ENCODE peak calls at places on chromosomes 11 and 22, in five cellular contexts. B is K562, M is SK-N-SH, D is HCT116, H is H1. E is an unnamed sample.

GRCh38 chr22:27045103-27045940 is 387.9 kb downstream of the MIAT start:
- DNase-seq in B (no peak), M (no peak), D (no peak), H (no peak), E (peak)

GRCh38 chr22:24845036-24845918 is 39.3 kb downstream of the SGSM1 start:
- DNase-seq in H (no peak), B (no peak), D (no peak), M (no peak), E (no peak)

GRCh38 chr11:27934830-27935145 is 173.2 kb downstream of the KIF18A start:
- DNase-seq in D (peak), M (peak), B (no peak), H (no peak), E (peak)

GRCh38 chr22:38788417-38788816 is 5.5 kb downstream of the DNAL4 start:
- DNase-seq in B (no peak), D (no peak), M (peak), H (no peak), E (no peak)

GRCh38 chr11:88353835-88354496 is 16.4 kb upstream of the CTSC start:
- DNase-seq in H (no peak), D (no peak), M (no peak), B (no peak), E (no peak)

GRCh38 chr22:50318698-50319411 is 8.0 kb downstream of the DENND6B start:
- DNase-seq in D (no peak), H (no peak), B (peak), M (peak), E (no peak)

GRCh38 chr11:20397281-20397680 is 9.8 kb downstream of the PRMT3 start:
- DNase-seq in D (peak), M (peak), B (peak), H (no peak), E (peak)

GRCh38 chr11:44600739-44601416 is 35.4 kb downstream of the CD82 start:
- DNase-seq in B (no peak), D (no peak), H (no peak), M (no peak), E (no peak)

GRCh38 chr22:28075260-28075981 is 156.4 kb upstream of the PITPNB start:
- DNase-seq in H (no peak), D (no peak), B (no peak), M (no peak), E (no peak)

GRCh38 chr11:107009190-107009589 is 9.1 kb downstream of the GUCY1A2 start:
- DNase-seq in M (no peak), B (no peak), D (no peak), H (no peak), E (no peak)

GRCh38 chr11:101321222-101321621 is 191.6 kb upstream of the PGR start:
- DNase-seq in D (no peak), B (no peak), M (no peak), H (no peak), E (no peak)
- TF ChIP-seq JUND in D (no peak), B (no peak), M (no peak), H (no peak), E (no peak)

GRCh38 chr11:45982656-45983470 is 60.4 kb downstream of the LARGE2 start:
- DNase-seq in B (peak), M (peak), H (peak), D (peak), E (no peak)
- TF ChIP-seq JUND in B (peak), M (no peak), H (peak), D (no peak), E (no peak)

GRCh38 chr11:77873345-77873744 is 52.4 kb downstream of the AAMDC start:
- DNase-seq in B (no peak), H (no peak), D (no peak), M (no peak), E (no peak)

GRCh38 chr11:77871855-77872254 is 50.9 kb downstream of the AAMDC start:
- DNase-seq in D (no peak), M (no peak), H (no peak), B (no peak), E (no peak)

GRCh38 chr11:77879218-77879617 is 58.3 kb downstream of the AAMDC start:
- DNase-seq in H (no peak), M (no peak), D (no peak), B (no peak), E (no peak)

GRCh38 chr11:77876045-77876444 is 55.1 kb downstream of the AAMDC start:
- DNase-seq in B (no peak), D (no peak), M (no peak), H (no peak), E (no peak)

GRCh38 chr11:77874206-77874605 is 53.3 kb downstream of the AAMDC start:
- DNase-seq in M (no peak), B (no peak), D (no peak), H (no peak), E (no peak)
- TF ChIP-seq JUND in M (no peak), B (no peak), D (no peak), H (no peak), E (no peak)

GRCh38 chr22:41411021-41411851 is 29.5 kb downstream of the TEF start:
- DNase-seq in B (no peak), D (no peak), M (no peak), H (no peak), E (no peak)

GRCh38 chr22:41407433-41407832 is 25.7 kb downstream of the TEF start:
- DNase-seq in D (no peak), H (no peak), M (no peak), B (no peak), E (no peak)

GRCh38 chr22:41405588-41405987 is 23.8 kb downstream of the TEF start:
- DNase-seq in D (no peak), M (no peak), B (no peak), H (no peak), E (no peak)

GRCh38 chr22:41408665-41409064 is 26.9 kb downstream of the TEF start:
- DNase-seq in M (no peak), B (no peak), H (no peak), D (no peak), E (no peak)

DNA sequence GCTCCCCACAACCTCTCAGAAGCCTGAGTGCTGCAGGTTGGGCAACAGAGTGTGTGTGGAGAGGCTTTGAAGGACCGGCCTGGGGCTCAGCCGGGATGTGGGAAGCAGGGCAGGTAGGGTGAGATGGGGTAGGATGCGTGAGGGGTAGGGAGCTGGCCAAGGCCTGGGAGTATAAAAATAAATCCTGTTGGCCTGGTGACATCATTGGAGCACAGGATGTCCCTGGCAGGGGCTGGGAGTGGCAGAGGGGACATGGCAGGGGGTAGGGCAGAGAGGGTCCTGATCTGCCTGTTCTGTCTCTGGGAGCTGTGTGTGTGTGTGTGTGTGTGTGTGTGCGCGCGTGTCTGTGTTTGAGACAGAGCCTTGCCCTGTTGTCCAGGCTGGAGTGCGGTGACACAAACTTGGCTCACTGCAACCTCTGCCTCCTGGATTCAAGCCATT is 28.6 kb downstream of the TEF start:
- DNase-seq in H (no peak), D (no peak), M (no peak), B (no peak), E (peak)
- TF ChIP-seq JUND in H (no peak), D (no peak), M (no peak), B (no peak), E (no peak)

GRCh38 chr22:43291381-43291780 is 51.8 kb downstream of the SCUBE1 start:
- DNase-seq in D (no peak), H (no peak), B (no peak), M (no peak), E (no peak)

GRCh38 chr22:43292633-43293025 is 50.5 kb downstream of the SCUBE1 start:
- DNase-seq in M (no peak), B (no peak), D (no peak), H (no peak), E (no peak)

GRCh38 chr22:43295173-43295572 is 48.0 kb downstream of the SCUBE1 start:
- DNase-seq in H (no peak), D (no peak), M (no peak), B (no peak), E (no peak)

GRCh38 chr22:43293661-43294392 is 49.3 kb downstream of the SCUBE1 start:
- DNase-seq in B (peak), H (no peak), M (no peak), D (no peak), E (peak)

DNA sequence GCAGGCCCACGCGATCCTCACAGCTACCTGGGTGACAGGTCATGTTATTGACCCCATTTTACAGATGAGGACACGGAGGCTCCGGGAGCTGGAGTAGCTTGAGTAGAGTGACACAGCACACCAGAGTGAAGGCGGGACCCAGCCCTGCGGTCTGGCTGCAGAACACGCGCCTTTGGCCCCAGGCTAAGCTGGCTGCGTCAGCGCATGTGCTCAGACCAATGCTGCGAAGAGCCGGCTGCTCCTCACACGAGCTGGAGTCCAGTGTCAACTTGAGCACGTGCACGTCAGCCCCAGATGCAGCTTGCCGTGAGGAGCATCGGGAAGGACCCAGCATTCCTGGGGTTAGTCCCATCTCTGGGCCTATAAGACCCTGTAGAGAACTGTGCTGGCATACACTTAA is 49.9 kb downstream of the SCUBE1 start:
- DNase-seq in M (no peak), H (no peak), B (peak), D (no peak), E (no peak)
- TF ChIP-seq JUND in M (no peak), H (no peak), B (no peak), D (no peak), E (no peak)

DNA sequence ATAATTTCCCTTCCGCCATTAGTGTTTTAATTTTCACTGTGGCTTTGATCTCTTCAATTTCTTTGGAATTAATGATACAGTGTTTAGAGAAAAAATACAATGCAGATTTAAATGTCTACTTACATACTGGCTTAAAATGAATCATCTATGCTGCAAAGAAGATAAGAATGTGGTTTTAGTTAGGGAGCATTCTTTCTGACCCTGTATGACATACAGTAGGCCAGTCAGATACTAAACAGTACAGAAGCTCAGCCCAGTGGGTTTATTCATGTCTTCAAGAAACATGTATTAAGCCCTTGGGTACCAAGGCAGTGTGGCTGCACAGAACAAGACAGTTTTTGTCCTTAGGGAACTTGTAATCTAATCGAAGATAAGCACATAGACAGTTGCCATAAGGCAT is 268.8 kb downstream of the DDX10 start:
- DNase-seq in H (no peak), D (no peak), M (no peak), B (no peak), E (no peak)
- TF ChIP-seq JUND in H (no peak), D (no peak), M (peak), B (peak), E (no peak)

GRCh38 chr22:44373234-44373633 is 60.5 kb upstream of the SHISAL1 start:
- DNase-seq in D (no peak), M (no peak), H (no peak), B (no peak), E (no peak)

GRCh38 chr22:44369241-44369652 is 56.5 kb upstream of the SHISAL1 start:
- DNase-seq in B (no peak), M (no peak), H (peak), D (no peak), E (no peak)

GRCh38 chr22:44372611-44373010 is 59.9 kb upstream of the SHISAL1 start:
- DNase-seq in H (no peak), M (no peak), B (no peak), D (no peak), E (no peak)

GRCh38 chr22:44369916-44370804 is 57.4 kb upstream of the SHISAL1 start:
- DNase-seq in D (no peak), B (no peak), H (no peak), M (peak), E (no peak)

DNA sequence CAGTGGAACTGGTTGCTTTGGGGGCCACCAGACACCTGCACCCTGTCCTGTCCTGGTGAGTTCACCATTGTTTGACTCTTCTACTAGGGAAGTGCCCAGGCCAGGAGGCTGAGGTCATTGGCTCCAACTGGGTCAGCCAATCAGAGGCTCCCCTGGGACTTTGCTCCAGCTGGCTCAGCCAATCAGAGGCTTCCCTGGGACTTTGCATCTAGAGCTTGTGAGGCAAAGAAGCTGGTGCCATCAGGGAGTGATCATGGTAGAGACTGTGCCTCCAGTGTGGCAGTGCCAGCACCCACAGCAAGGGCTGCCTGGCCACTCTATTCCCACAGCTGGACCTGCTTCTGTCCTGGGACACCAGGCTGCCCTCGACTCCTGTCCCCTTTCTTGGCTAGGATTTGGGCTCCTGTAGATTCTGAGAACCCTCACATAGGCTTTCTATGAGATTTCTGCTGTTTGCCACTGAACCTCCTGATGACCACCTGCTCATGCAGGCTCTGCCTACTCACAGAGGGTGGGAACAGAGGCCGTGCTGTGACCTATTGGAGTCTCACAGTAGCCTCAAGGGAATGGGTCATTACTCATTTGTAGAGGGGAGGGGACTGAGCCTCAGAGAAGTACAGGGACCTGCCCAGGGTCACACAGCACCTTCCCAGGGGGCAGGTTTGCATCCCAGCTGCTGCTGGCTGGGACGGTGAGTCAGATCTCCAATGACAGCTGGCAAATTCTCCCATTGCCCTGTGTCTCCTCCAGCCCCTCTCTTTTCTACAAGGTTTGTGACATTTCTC is 59.2 kb upstream of the SHISAL1 start:
- DNase-seq in D (no peak), B (no peak), H (no peak), M (no peak), E (no peak)
- TF ChIP-seq JUND in D (no peak), B (no peak), H (no peak), M (no peak), E (no peak)

GRCh38 chr11:112596324-112596723 is 335.7 kb upstream of the PLET1 start:
- DNase-seq in D (no peak), M (no peak), H (no peak), B (no peak), E (no peak)

GRCh38 chr11:112597290-112597689 is 336.6 kb upstream of the PLET1 start:
- DNase-seq in H (no peak), B (no peak), D (no peak), M (no peak), E (no peak)

GRCh38 chr11:112590778-112591177 is 330.1 kb upstream of the PLET1 start:
- DNase-seq in B (no peak), M (no peak), D (no peak), H (no peak), E (no peak)

GRCh38 chr11:112589132-112589531 is 328.5 kb upstream of the PLET1 start:
- DNase-seq in B (no peak), M (no peak), H (no peak), D (no peak), E (no peak)

DNA sequence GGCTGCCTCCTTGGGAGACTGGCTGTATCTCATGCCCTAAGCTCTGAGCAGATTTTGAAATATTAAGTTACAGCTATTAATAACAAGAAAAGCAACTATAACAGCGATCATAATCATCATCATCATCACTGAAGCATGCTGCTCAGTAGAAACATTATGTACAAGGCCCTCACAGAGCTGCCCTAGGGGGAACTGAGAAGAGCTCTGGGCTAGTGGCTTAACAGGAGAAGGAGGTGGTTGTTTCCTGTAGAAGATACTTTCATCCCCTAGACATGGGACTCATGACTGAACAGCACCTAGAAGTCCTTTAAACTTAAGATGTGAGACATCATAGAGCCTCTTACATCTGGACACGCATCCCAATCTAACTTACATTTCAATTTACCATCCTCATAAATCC is 332.8 kb upstream of the PLET1 start:
- DNase-seq in D (no peak), B (no peak), M (no peak), H (no peak), E (no peak)
- TF ChIP-seq JUND in D (no peak), B (no peak), M (no peak), H (no peak), E (no peak)

DNA sequence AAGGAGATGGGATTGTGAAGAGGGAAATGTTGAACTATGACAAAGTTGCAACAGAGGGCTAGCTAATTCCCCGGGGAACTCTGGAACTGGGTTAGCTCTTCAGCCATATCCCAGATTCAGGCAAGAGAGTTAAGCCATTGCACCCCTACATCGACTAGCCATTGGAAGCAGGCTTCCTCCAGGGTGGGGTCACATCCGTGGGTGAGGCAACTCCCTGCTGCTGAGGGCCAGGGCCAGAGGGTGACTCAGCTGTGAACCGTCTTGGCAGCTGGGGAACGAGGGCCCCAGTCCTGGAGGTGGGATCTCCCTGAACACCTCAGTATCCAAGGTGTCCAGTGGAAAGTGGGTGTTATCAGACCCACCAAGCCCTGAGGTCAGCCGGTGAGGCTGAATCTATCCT is 41.1 kb downstream of the RPS6KA4 start:
- DNase-seq in D (no peak), H (no peak), B (peak), M (no peak), E (no peak)
- TF ChIP-seq JUND in D (peak), H (no peak), B (peak), M (no peak), E (no peak)

GRCh38 chr22:19062139-19062789 is 59.9 kb downstream of the DGCR2 start:
- DNase-seq in D (no peak), B (no peak), H (no peak), M (no peak), E (no peak)
- TF ChIP-seq JUND in D (no peak), B (no peak), H (no peak), M (no peak), E (no peak)